ENCODE peak calls at places on chromosomes 3 and 15, in four cellular contexts. One of them, this sample, is unnamed.

GRCh38 chr3:30954431-30954830 is 60.0 kb upstream of the GADL1 start:
- DNase-seq in A549: no peak
- DNase-seq in IMR-90: no peak
- DNase-seq in adrenal gland: no peak
- DNase-seq in this sample: no peak

GRCh38 chr15:39191871-39192281 is 389.0 kb upstream of the THBS1 start:
- DNase-seq in A549: peak; percentile 16
- DNase-seq in IMR-90: peak; percentile 61
- DNase-seq in adrenal gland: no peak
- DNase-seq in this sample: no peak

GRCh38 chr15:88497109-88497761 is 29.7 kb downstream of the MRPS11 start:
- DNase-seq in A549: no peak
- DNase-seq in IMR-90: no peak
- DNase-seq in adrenal gland: no peak
- DNase-seq in this sample: peak; percentile 54

GRCh38 chr15:57323806-57324589 is 52.3 kb upstream of the CGNL1 start:
- DNase-seq in adrenal gland: peak; percentile 54
- DNase-seq in IMR-90: peak; percentile 60
- DNase-seq in A549: peak; percentile 98
- DNase-seq in this sample: no peak

GRCh38 chr15:32956006-32956405 is 238.2 kb downstream of the GREM1 start:
- DNase-seq in adrenal gland: no peak
- DNase-seq in IMR-90: peak; percentile 95
- DNase-seq in A549: peak; percentile 77
- DNase-seq in this sample: no peak

GRCh38 chr15:29812384-29812694 is 9.9 kb downstream of the TJP1 start:
- DNase-seq in A549: peak; percentile 27
- DNase-seq in IMR-90: peak; percentile 69
- DNase-seq in adrenal gland: no peak
- DNase-seq in this sample: no peak

GRCh38 chr15:63260786-63261185 is 16.6 kb upstream of the APH1B start:
- DNase-seq in adrenal gland: no peak
- DNase-seq in IMR-90: no peak
- DNase-seq in A549: no peak
- DNase-seq in this sample: no peak

GRCh38 chr15:94052711-94053110 is 178.7 kb upstream of the MCTP2 start:
- DNase-seq in A549: no peak
- DNase-seq in adrenal gland: no peak
- DNase-seq in IMR-90: no peak
- DNase-seq in this sample: no peak

GRCh38 chr15:91853501-91853967 is at the start of gene SLCO3A1:
- DNase-seq in A549: peak; percentile 65
- DNase-seq in IMR-90: peak; percentile 32
- DNase-seq in adrenal gland: peak; percentile 77
- DNase-seq in this sample: peak; percentile 87

GRCh38 chr15:78051622-78052405 is 25.7 kb downstream of the TBC1D2B start:
- DNase-seq in adrenal gland: peak; percentile 69
- DNase-seq in IMR-90: peak; percentile 56
- DNase-seq in A549: no peak
- DNase-seq in this sample: peak; percentile 52
- H3K4me1 ChIP-seq in adrenal gland: peaks cover 51% of the 10 kb centered on the region
- H3K4me1 ChIP-seq in IMR-90: peaks cover 37% of the 10 kb centered on the region
- H3K4me1 ChIP-seq in A549: peaks cover 26% of the 10 kb centered on the region
- H3K4me1 ChIP-seq in this sample: peaks cover 28% of the 10 kb centered on the region

GRCh38 chr15:74798388-74799254 is 14.0 kb upstream of the LMAN1L start:
- DNase-seq in adrenal gland: no peak
- DNase-seq in IMR-90: no peak
- DNase-seq in A549: no peak
- DNase-seq in this sample: peak; percentile 76
- H3K4me1 ChIP-seq in adrenal gland: no peaks in the 10 kb centered on the region
- H3K4me1 ChIP-seq in IMR-90: peaks cover 2% of the 10 kb centered on the region
- H3K4me1 ChIP-seq in A549: peaks cover 3% of the 10 kb centered on the region
- H3K4me1 ChIP-seq in this sample: peaks cover 61% of the 10 kb centered on the region

GRCh38 chr3:192726386-192726785 is 955 bp downstream of the FGF12 start:
- DNase-seq in A549: no peak
- DNase-seq in adrenal gland: no peak
- DNase-seq in IMR-90: no peak
- DNase-seq in this sample: no peak

GRCh38 chr3:192731233-192731632 is 3.9 kb upstream of the FGF12 start:
- DNase-seq in IMR-90: no peak
- DNase-seq in adrenal gland: no peak
- DNase-seq in A549: no peak
- DNase-seq in this sample: no peak

DNA sequence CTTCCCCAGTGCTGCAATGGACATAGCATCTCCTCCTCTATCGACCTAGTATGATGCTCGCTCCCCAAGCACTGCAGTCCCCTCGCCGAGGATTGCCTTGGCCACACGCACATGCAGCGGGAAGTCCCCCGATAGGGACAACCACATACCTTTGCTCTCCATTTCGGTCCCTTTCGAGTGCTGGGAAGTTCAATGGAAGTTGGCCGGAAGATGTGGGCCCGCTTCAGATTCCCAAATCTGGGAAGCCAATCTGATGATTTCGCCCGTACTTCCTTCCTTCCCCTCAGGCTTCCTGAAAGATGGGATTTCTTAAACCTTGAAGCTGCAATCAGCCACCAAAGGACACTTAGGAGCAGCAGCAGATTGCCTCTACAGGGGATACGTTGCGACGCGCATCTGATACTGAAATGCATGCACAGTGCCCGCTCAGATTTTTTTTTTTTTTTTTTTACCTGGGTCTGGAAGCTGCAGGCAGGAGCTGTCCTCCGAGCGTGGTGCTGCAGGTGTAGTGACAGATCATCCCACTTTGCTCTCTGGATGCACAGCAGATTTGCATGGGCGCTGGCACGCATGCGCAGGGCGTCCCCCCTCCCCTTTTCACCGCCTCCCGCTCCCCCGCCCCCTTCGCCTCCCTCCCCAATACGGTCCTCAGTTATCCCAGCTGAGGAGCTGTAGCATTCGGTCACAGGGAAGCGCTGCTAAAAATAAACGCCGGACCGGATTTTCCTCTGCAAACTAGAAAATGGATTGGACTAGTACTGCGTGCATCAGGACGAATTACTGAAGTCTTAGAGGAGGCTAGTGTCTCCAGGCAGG is at the start of gene FGF12:
- DNase-seq in IMR-90: peak; percentile 0
- DNase-seq in A549: peak; percentile 18
- DNase-seq in adrenal gland: peak; percentile 19
- DNase-seq in this sample: peak; percentile 90
- H3K4me1 ChIP-seq in IMR-90: no peaks in the 10 kb centered on the region
- H3K4me1 ChIP-seq in A549: no peaks in the 10 kb centered on the region
- H3K4me1 ChIP-seq in adrenal gland: no peaks in the 10 kb centered on the region
- H3K4me1 ChIP-seq in this sample: peaks cover 5% of the 10 kb centered on the region

GRCh38 chr15:79041598-79042175 is 48.9 kb downstream of the RASGRF1 start:
- DNase-seq in A549: no peak
- DNase-seq in IMR-90: no peak
- DNase-seq in adrenal gland: no peak
- DNase-seq in this sample: no peak

GRCh38 chr15:79046691-79047404 is 43.7 kb downstream of the RASGRF1 start:
- DNase-seq in IMR-90: no peak
- DNase-seq in A549: no peak
- DNase-seq in adrenal gland: no peak
- DNase-seq in this sample: no peak

GRCh38 chr15:79045041-79045440 is 45.5 kb downstream of the RASGRF1 start:
- DNase-seq in A549: no peak
- DNase-seq in adrenal gland: no peak
- DNase-seq in IMR-90: no peak
- DNase-seq in this sample: no peak

GRCh38 chr15:79037848-79038247 is 52.7 kb downstream of the RASGRF1 start:
- DNase-seq in IMR-90: no peak
- DNase-seq in adrenal gland: no peak
- DNase-seq in A549: no peak
- DNase-seq in this sample: no peak

GRCh38 chr15:79042213-79042928 is 48.2 kb downstream of the RASGRF1 start:
- DNase-seq in A549: no peak
- DNase-seq in adrenal gland: no peak
- DNase-seq in IMR-90: no peak
- DNase-seq in this sample: no peak
- H3K4me1 ChIP-seq in A549: no peaks in the 10 kb centered on the region
- H3K4me1 ChIP-seq in adrenal gland: no peaks in the 10 kb centered on the region
- H3K4me1 ChIP-seq in IMR-90: no peaks in the 10 kb centered on the region
- H3K4me1 ChIP-seq in this sample: no peaks in the 10 kb centered on the region

DNA sequence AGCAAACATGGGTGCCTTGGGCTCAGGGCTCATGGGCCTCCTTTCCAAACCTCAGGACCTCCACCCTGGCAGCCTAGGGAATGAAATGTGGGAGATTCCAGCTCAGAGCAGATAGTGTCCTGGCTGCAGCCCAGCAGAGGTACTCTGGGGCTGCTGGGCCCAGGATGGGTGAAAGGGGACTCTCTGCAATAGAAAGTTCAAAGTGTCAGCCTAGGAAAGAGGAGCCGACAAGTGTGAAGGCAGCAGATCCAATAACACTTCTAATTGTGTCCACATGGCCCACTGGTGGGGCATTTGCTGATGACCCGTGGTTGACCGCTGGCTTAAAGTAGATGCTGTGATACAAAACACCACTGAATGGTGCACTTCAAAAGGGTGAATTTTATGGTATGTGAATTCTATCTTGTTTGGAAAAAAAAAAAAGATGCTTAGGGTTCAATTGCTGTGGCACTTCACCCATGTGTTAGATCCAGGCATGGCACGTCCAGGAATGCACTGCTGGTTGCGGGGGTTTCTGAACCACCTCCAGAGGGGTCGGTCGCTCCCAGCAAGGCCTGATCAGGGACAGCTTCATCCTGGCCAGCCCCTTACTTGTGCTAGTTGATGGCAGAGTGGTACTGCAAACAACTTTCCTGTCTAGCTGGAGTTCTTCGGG is 20.9 kb downstream of the AMOTL2 start:
- DNase-seq in A549: no peak
- DNase-seq in adrenal gland: no peak
- DNase-seq in IMR-90: no peak
- DNase-seq in this sample: no peak
- H3K4me1 ChIP-seq in A549: peaks cover 75% of the 10 kb centered on the region
- H3K4me1 ChIP-seq in adrenal gland: peaks cover 7% of the 10 kb centered on the region
- H3K4me1 ChIP-seq in IMR-90: peaks cover 32% of the 10 kb centered on the region
- H3K4me1 ChIP-seq in this sample: peaks cover 75% of the 10 kb centered on the region

GRCh38 chr3:13426591-13426990 is 6.5 kb upstream of the NUP210 start:
- DNase-seq in adrenal gland: no peak
- DNase-seq in IMR-90: no peak
- DNase-seq in A549: no peak
- DNase-seq in this sample: no peak

GRCh38 chr3:13424865-13425605 is 4.9 kb upstream of the NUP210 start:
- DNase-seq in A549: no peak
- DNase-seq in adrenal gland: no peak
- DNase-seq in IMR-90: no peak
- DNase-seq in this sample: no peak

GRCh38 chr3:13425692-13426091 is 5.6 kb upstream of the NUP210 start:
- DNase-seq in A549: no peak
- DNase-seq in adrenal gland: no peak
- DNase-seq in IMR-90: no peak
- DNase-seq in this sample: no peak

GRCh38 chr3:13420817-13421755 is 964 bp upstream of the NUP210 start:
- DNase-seq in A549: no peak
- DNase-seq in adrenal gland: no peak
- DNase-seq in IMR-90: no peak
- DNase-seq in this sample: no peak

DNA sequence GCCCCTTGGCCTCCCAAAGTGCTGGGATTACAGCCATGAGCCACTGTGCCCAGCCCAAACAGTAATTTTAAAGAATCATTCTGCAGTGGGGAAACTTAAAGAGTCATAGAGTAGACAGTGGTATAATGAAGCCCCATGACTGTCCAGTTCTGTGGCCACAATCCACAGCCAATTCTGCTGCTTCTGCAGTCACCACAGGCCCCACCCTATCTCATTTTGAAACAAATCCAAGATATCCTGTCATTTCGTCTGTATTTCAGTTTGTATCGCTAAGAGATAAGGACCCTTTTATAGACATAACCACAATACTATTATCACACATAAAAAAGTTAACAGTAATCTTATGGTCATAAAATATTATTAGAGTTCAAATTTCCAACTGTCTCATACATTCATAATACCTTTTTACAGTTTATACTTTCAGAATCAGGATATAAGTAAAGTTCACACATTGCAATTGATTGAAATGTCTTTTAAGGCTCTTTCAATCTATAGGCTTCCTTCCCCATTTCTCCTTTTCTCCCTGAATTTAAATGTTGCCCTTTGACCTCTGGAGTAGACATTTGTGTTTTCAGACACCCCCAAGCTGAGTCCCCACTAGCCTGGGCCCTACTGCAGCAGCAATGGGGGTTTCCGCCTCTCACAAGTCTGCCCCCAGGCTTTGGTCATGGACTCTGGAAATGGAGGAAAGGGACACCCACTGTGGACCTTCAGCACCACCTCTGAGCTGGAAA is 4.2 kb upstream of the NUP210 start:
- DNase-seq in IMR-90: no peak
- DNase-seq in adrenal gland: no peak
- DNase-seq in A549: no peak
- DNase-seq in this sample: no peak
- H3K4me1 ChIP-seq in IMR-90: no peaks in the 10 kb centered on the region
- H3K4me1 ChIP-seq in adrenal gland: peaks cover 3% of the 10 kb centered on the region
- H3K4me1 ChIP-seq in A549: peaks cover 5% of the 10 kb centered on the region
- H3K4me1 ChIP-seq in this sample: peaks cover 3% of the 10 kb centered on the region

DNA sequence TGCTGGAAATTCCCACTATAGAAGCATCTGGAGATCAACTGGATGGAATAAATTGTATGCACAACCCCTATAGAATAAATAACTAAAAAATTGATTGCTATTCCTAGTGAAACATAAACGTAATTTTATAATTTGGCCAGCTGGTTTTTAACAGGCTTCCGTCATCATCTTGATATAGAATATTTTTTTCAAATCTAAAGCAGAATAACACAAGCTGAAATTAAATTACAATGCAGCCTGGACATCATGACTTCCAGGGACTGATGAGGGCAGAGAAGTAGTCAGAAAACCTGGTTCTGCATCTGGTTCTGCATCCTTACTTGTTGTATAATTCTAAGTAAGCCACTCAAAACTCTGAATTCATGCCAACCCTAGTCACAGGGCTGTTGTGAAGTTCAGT is 146.1 kb downstream of the MEX3B start:
- DNase-seq in A549: no peak
- DNase-seq in adrenal gland: no peak
- DNase-seq in IMR-90: no peak
- DNase-seq in this sample: no peak
- H3K4me1 ChIP-seq in A549: no peaks in the 10 kb centered on the region
- H3K4me1 ChIP-seq in adrenal gland: no peaks in the 10 kb centered on the region
- H3K4me1 ChIP-seq in IMR-90: peaks cover 6% of the 10 kb centered on the region
- H3K4me1 ChIP-seq in this sample: no peaks in the 10 kb centered on the region

DNA sequence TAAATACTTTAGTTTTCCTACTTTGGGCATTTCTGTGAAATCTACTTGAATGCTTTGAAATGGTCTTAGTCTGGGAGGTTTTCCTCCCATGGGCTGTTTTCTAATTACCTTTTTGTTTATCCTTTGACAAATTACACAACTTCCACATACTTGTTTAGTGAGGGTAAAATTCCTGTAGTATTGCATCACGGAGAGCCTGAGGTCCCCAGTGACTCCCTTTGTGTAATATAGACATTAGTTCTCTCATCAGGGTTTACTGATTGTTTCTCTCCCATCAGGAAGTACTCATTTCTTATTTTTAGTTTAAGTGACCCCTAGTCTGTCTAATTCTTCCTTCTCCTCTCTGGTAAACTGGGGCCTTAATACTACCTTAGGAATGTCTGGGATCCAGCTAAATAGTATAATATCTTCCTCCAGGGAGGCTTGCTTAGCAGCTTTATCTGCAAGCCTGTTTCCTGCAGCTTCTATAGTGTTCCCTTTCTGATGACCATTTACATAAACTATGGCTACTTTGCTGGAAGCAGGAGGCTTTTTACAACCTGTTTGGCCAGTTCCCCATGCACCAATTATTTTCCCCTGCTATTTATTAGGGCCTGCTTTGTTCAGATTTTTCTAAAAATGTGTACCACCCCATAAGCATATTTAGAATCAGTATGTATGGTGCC is 87.2 kb upstream of the XCR1 start:
- DNase-seq in A549: peak; percentile 33
- DNase-seq in IMR-90: peak; percentile 76
- DNase-seq in adrenal gland: no peak
- DNase-seq in this sample: no peak
- H3K4me1 ChIP-seq in A549: peaks cover 29% of the 10 kb centered on the region
- H3K4me1 ChIP-seq in IMR-90: peaks cover 2% of the 10 kb centered on the region
- H3K4me1 ChIP-seq in adrenal gland: no peaks in the 10 kb centered on the region
- H3K4me1 ChIP-seq in this sample: no peaks in the 10 kb centered on the region

This sample was measured in heart left ventricle.